ENCODE peak calls at places on chromosomes 6 and 20, in ten cellular contexts. O, Z, R, B, W, A, F, K, T and Q are unnamed samples. For H3K4me1, the result is how much of the 10 kb centered on the place peaks cover.

GRCh38 chr6:129494586-129494985 is 215.4 kb downstream of the ARHGAP18 start:
- DNase-seq in O (no peak), Z (no peak), R (no peak), B (no peak), W (no peak), A (no peak), F (no peak), K (no peak), T (no peak), Q (no peak)

GRCh38 chr6:135555550-135555949 is 58.0 kb upstream of the AHI1 start:
- DNase-seq in O (no peak), Z (no peak), R (no peak), B (no peak), W (no peak), A (no peak), F (no peak), K (no peak), T (no peak), Q (no peak)

GRCh38 chr20:41166201-41167117 is 29.1 kb downstream of the PLCG1 start:
- DNase-seq in O (no peak), Z (peak), R (no peak), B (no peak), W (peak), A (no peak), F (peak), K (no peak), T (peak), Q (peak)

GRCh38 chr6:129671442-129672344 is 38.3 kb downstream of the ARHGAP18 start:
- DNase-seq in O (no peak), Z (no peak), R (no peak), B (peak), W (no peak), A (no peak), F (no peak), K (no peak), T (peak), Q (no peak)

GRCh38 chr6:126077810-126078791 is 91.8 kb downstream of the TRMT11 start:
- DNase-seq in O (no peak), Z (no peak), R (peak), B (no peak), W (no peak), A (no peak), F (no peak), K (no peak), T (no peak), Q (no peak)

GRCh38 chr20:5119143-5119434 is 669 bp downstream of the PCNA start:
- DNase-seq in O (no peak), Z (no peak), R (no peak), B (no peak), W (no peak), A (no peak), F (no peak), K (no peak), T (no peak), Q (no peak)

GRCh38 chr6:67653561-67653960 is 981.5 kb upstream of the ADGRB3 start:
- DNase-seq in O (no peak), Z (no peak), R (no peak), B (no peak), W (no peak), A (no peak), F (no peak), K (no peak), T (no peak), Q (no peak)

GRCh38 chr20:23340524-23340923 is 10.1 kb upstream of the NXT1 start:
- DNase-seq in O (peak), Z (peak), R (peak), B (peak), W (peak), A (peak), F (peak), K (peak), T (no peak), Q (peak)

GRCh38 chr6:112618796-112619195 is 271.7 kb downstream of the RFPL4B start:
- DNase-seq in O (no peak), Z (no peak), R (no peak), B (no peak), W (no peak), A (no peak), F (no peak), K (no peak), T (no peak), Q (peak)

GRCh38 chr6:87393026-87393622 is 14.6 kb upstream of the CFAP206 start:
- DNase-seq in O (no peak), Z (no peak), R (peak), B (peak), W (peak), A (peak), F (peak), K (no peak), T (no peak), Q (no peak)

GRCh38 chr6:5752282-5752681 is 254.4 kb downstream of the NRN1 start:
- DNase-seq in O (no peak), Z (no peak), R (peak), B (no peak), W (no peak), A (no peak), F (no peak), K (no peak), T (no peak), Q (no peak)

GRCh38 chr6:139988702-139989101 is 614.3 kb upstream of the CITED2 start:
- DNase-seq in O (no peak), Z (no peak), R (no peak), B (no peak), W (no peak), A (no peak), F (no peak), K (no peak), T (no peak), Q (no peak)

GRCh38 chr6:134021396-134022122 is 30.9 kb downstream of the SLC2A12 start:
- DNase-seq in O (no peak), Z (no peak), R (no peak), B (peak), W (no peak), A (no peak), F (no peak), K (no peak), T (no peak), Q (no peak)

GRCh38 chr6:4281341-4282293 is 146.2 kb upstream of the ECI2 start:
- DNase-seq in O (no peak), Z (peak), R (peak), B (no peak), W (peak), A (no peak), F (peak), K (peak), T (peak), Q (peak)

GRCh38 chr6:1285589-1286340 is 26.1 kb upstream of the FOXQ1 start:
- DNase-seq in O (no peak), Z (peak), R (peak), B (no peak), W (peak), A (no peak), F (no peak), K (no peak), T (no peak), Q (no peak)

GRCh38 chr6:34391023-34391485 is 1.4 kb downstream of the NUDT3 start:
- DNase-seq in O (no peak), Z (peak), R (peak), B (peak), W (peak), A (peak), F (peak), K (peak), T (peak), Q (no peak)

GRCh38 chr6:28896505-28897392 is 27.0 kb downstream of the TRIM27 start:
- DNase-seq in O (peak), Z (peak), R (peak), B (peak), W (peak), A (peak), F (peak), K (peak), T (peak), Q (peak)

GRCh38 chr20:17611540-17612286 is 41.8 kb downstream of the DSTN start:
- DNase-seq in O (no peak), Z (no peak), R (no peak), B (no peak), W (no peak), A (no peak), F (peak), K (peak), T (peak), Q (peak)

GRCh38 chr6:89828988-89829590 is 591 bp upstream of the CASP8AP2 start:
- DNase-seq in O (no peak), Z (no peak), R (no peak), B (no peak), W (no peak), A (no peak), F (no peak), K (no peak), T (peak), Q (no peak)

GRCh38 chr6:89829591-89830384 is at the start of gene CASP8AP2:
- DNase-seq in O (peak), Z (peak), R (peak), B (peak), W (peak), A (peak), F (peak), K (peak), T (peak), Q (peak)

GRCh38 chr6:89826029-89826528 is 3.6 kb upstream of the CASP8AP2 start:
- DNase-seq in O (no peak), Z (no peak), R (peak), B (no peak), W (no peak), A (no peak), F (no peak), K (no peak), T (no peak), Q (no peak)

GRCh38 chr6:89834884-89835792 is 5.5 kb downstream of the CASP8AP2 start:
- DNase-seq in O (no peak), Z (no peak), R (peak), B (no peak), W (no peak), A (no peak), F (no peak), K (no peak), T (no peak), Q (no peak)

GRCh38 chr6:89830385-89830809 is 717 bp downstream of the CASP8AP2 start:
- DNase-seq in O (no peak), Z (no peak), R (no peak), B (peak), W (no peak), A (no peak), F (no peak), K (no peak), T (no peak), Q (no peak)
- H3K27ac ChIP-seq in O (no peak), Z (peak), R (peak), B (peak), W (peak), A (peak), F (peak), K (peak), T (peak), Q (no peak)

GRCh38 chr6:144338951-144339681 is 54.0 kb downstream of the UTRN start:
- DNase-seq in O (no peak), Z (no peak), R (no peak), B (no peak), W (no peak), A (no peak), F (no peak), K (no peak), T (no peak), Q (no peak)

GRCh38 chr6:144338474-144338873 is 53.3 kb downstream of the UTRN start:
- DNase-seq in O (no peak), Z (no peak), R (no peak), B (no peak), W (no peak), A (no peak), F (no peak), K (no peak), T (no peak), Q (no peak)

GRCh38 chr6:144335315-144335861 is 50.3 kb downstream of the UTRN start:
- DNase-seq in O (no peak), Z (no peak), R (no peak), B (no peak), W (no peak), A (no peak), F (no peak), K (no peak), T (no peak), Q (no peak)

GRCh38 chr6:144335914-144336313 is 50.8 kb downstream of the UTRN start:
- DNase-seq in O (no peak), Z (no peak), R (no peak), B (no peak), W (no peak), A (no peak), F (peak), K (no peak), T (peak), Q (no peak)

GRCh38 chr6:144336900-144337299 is 51.8 kb downstream of the UTRN start:
- DNase-seq in O (no peak), Z (no peak), R (no peak), B (no peak), W (no peak), A (no peak), F (no peak), K (no peak), T (no peak), Q (no peak)
- H3K4me1 ChIP-seq in O (half or more), Z (under half), R (under half), B (under half), W (under half), A (under half), F (half or more), K (under half), T (half or more), Q (under half)

GRCh38 chr6:31354788-31355539 is 2.0 kb downstream of the HLA-B start:
- DNase-seq in O (no peak), Z (no peak), R (no peak), B (no peak), W (no peak), A (no peak), F (no peak), K (no peak), T (peak), Q (peak)

GRCh38 chr6:31355540-31355988 is 1.4 kb downstream of the HLA-B start:
- DNase-seq in O (no peak), Z (no peak), R (no peak), B (no peak), W (no peak), A (no peak), F (no peak), K (no peak), T (no peak), Q (no peak)

GRCh38 chr6:31356216-31356945 is 598 bp downstream of the HLA-B start:
- DNase-seq in O (peak), Z (peak), R (peak), B (no peak), W (peak), A (no peak), F (peak), K (peak), T (peak), Q (peak)

GRCh38 chr6:31358302-31358701 is 1.3 kb upstream of the HLA-B start:
- DNase-seq in O (no peak), Z (no peak), R (no peak), B (no peak), W (no peak), A (no peak), F (no peak), K (no peak), T (no peak), Q (no peak)

DNA sequence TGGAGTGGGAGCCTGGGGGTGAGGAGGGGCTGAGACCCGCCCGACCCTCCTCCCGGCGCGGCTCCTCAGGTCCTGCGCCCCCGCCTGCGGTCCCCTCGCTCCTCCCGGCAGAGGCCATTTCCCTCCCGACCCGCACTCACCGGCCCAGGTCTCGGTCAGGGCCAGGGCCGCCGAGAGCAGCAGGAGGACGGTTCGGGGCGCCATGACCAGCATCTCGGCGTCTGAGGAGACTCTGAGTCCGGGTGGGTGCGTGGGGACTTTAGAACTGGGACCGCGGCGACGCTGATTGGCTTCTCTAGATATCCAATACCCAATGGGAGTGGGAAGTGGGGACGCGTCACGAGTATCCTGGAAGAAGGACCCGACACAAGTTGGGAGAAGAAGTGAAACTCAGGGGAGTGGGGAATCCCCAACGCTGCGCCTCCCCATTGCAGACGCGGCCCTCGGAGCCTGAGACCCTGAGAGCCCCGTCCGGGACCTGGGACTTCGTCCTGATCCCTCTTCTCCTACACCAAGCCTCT is at the start of gene HLA-B:
- DNase-seq in O (peak), Z (peak), R (peak), B (peak), W (peak), A (peak), F (peak), K (peak), T (peak), Q (peak)
- TF ChIP-seq POLR2A in O (no peak), Z (peak), R (peak), B (no peak), W (peak), A (no peak), F (peak), K (peak), T (no peak), Q (peak)

GRCh38 chr6:158481612-158482473 is 78.0 kb upstream of the TMEM181 start:
- DNase-seq in O (no peak), Z (no peak), R (peak), B (no peak), W (no peak), A (peak), F (no peak), K (no peak), T (no peak), Q (no peak)
- H3K27ac ChIP-seq in O (no peak), Z (no peak), R (peak), B (no peak), W (no peak), A (peak), F (no peak), K (no peak), T (no peak), Q (no peak)